ENCODE peak calls at places on chromosomes 5 and 9, in five cellular contexts. S, I, L, G and H are unnamed samples.

GRCh38 chr9:100589582-100589981 is 11.7 kb downstream of the CAVIN4 start:
- DNase-seq in I (no peak), L (no peak), G (no peak), S (no peak), H (no peak)

GRCh38 chr9:79559501-79560181 is 12.1 kb upstream of the TLE4 start:
- DNase-seq in G (no peak), I (no peak), L (peak), S (no peak), H (no peak)

GRCh38 chr9:92964981-92965758 is 17.8 kb downstream of the FGD3 start:
- DNase-seq in L (no peak), I (no peak), G (no peak), S (no peak), H (peak)

GRCh38 chr5:172833691-172834569 is at the start of gene ERGIC1:
- DNase-seq in L (peak), G (peak), S (no peak), I (peak), H (peak)

GRCh38 chr5:88929385-88929784 is 46.4 kb upstream of the MEF2C start:
- DNase-seq in G (no peak), I (no peak), S (no peak), L (no peak), H (no peak)

GRCh38 chr5:143141652-143142051 is 261.8 kb downstream of the NR3C1 start:
- DNase-seq in G (no peak), I (no peak), S (no peak), L (no peak), H (peak)

GRCh38 chr5:168364738-168365550 is 73.5 kb downstream of the WWC1 start:
- DNase-seq in G (peak), I (no peak), L (no peak), S (no peak), H (no peak)

GRCh38 chr9:127568618-127568970 is 43.5 kb upstream of the STXBP1 start:
- DNase-seq in I (no peak), S (no peak), L (no peak), G (no peak), H (no peak)

GRCh38 chr9:137087409-137087925 is 682 bp downstream of the MAN1B1 start:
- DNase-seq in L (peak), I (peak), G (no peak), S (no peak), H (no peak)

GRCh38 chr5:56783261-56783660 is 32.1 kb upstream of the MAP3K1 start:
- DNase-seq in L (no peak), S (no peak), G (no peak), I (no peak), H (no peak)

GRCh38 chr5:157265714-157266285 is at the start of gene CYFIP2:
- DNase-seq in I (peak), G (no peak), S (no peak), L (peak), H (no peak)

GRCh38 chr5:102539598-102539997 is 40.8 kb upstream of the SLCO6A1 start:
- DNase-seq in I (no peak), L (no peak), G (no peak), S (no peak), H (no peak)

GRCh38 chr5:168865973-168866372 is 286.8 kb upstream of the PANK3 start:
- DNase-seq in L (no peak), G (no peak), I (no peak), S (no peak), H (no peak)

GRCh38 chr9:70362952-70363351 is 51.5 kb downstream of the KLF9 start:
- DNase-seq in G (no peak), I (no peak), L (no peak), S (no peak), H (no peak)

GRCh38 chr5:133469252-133469651 is 143.1 kb downstream of the FSTL4 start:
- DNase-seq in G (no peak), I (no peak), L (no peak), S (no peak), H (no peak)

GRCh38 chr9:133428579-133429215 is 6.5 kb downstream of the ADAMTS13 start:
- DNase-seq in L (peak), G (peak), S (no peak), I (peak), H (no peak)

GRCh38 chr9:33297455-33297854 is 7.1 kb downstream of the NFX1 start:
- DNase-seq in S (peak), I (no peak), L (no peak), G (no peak), H (peak)

GRCh38 chr5:151063136-151063544 is 17.7 kb downstream of the TNIP1 start:
- DNase-seq in L (no peak), G (peak), I (peak), S (no peak), H (no peak)

GRCh38 chr9:112248722-112249121 is 73.6 kb upstream of the SUSD1 start:
- DNase-seq in L (no peak), I (no peak), G (no peak), S (no peak), H (no peak)

GRCh38 chr5:143495124-143495523 is 91.6 kb upstream of the NR3C1 start:
- DNase-seq in G (peak), L (no peak), S (no peak), I (no peak), H (no peak)

GRCh38 chr5:116242363-116242762 is 157.5 kb downstream of the COMMD10 start:
- DNase-seq in G (no peak), L (no peak), S (no peak), I (no peak), H (no peak)

GRCh38 chr9:131628821-131629197 is 83.5 kb downstream of the PRRT1B start:
- DNase-seq in L (no peak), S (no peak), G (no peak), I (no peak), H (no peak)

GRCh38 chr9:133472277-133472645 is 6.6 kb downstream of the SLC2A6 start:
- DNase-seq in G (no peak), I (no peak), L (no peak), S (no peak), H (no peak)

GRCh38 chr5:43396762-43397304 is 15.4 kb downstream of the CCL28 start:
- DNase-seq in S (peak), L (peak), I (no peak), G (no peak), H (no peak)

GRCh38 chr9:126419475-126419874 is 92.8 kb downstream of the MVB12B start:
- DNase-seq in S (no peak), G (no peak), I (no peak), L (no peak), H (no peak)

GRCh38 chr5:123044926-123045617 is 8.5 kb upstream of the PPIC start:
- DNase-seq in L (no peak), I (no peak), G (no peak), S (no peak), H (no peak)

GRCh38 chr9:95515272-95516113 is 1.3 kb downstream of the PTCH1 start:
- DNase-seq in L (peak), G (no peak), S (no peak), I (no peak), H (no peak)

GRCh38 chr9:3857673-3858072 is 331.9 kb upstream of the RFX3 start:
- DNase-seq in L (no peak), I (no peak), S (no peak), G (no peak), H (no peak)

GRCh38 chr9:131407717-131408195 is 13.9 kb downstream of the PRRC2B start:
- DNase-seq in G (peak), L (no peak), S (no peak), I (peak), H (peak)

GRCh38 chr5:127386557-127386956 is 96.0 kb downstream of the MEGF10 start:
- DNase-seq in S (no peak), I (no peak), G (peak), L (no peak), H (no peak)

GRCh38 chr9:120970249-120970648 is 43.7 kb upstream of the TRAF1 start:
- DNase-seq in G (peak), I (no peak), S (no peak), L (no peak), H (no peak)

DNA sequence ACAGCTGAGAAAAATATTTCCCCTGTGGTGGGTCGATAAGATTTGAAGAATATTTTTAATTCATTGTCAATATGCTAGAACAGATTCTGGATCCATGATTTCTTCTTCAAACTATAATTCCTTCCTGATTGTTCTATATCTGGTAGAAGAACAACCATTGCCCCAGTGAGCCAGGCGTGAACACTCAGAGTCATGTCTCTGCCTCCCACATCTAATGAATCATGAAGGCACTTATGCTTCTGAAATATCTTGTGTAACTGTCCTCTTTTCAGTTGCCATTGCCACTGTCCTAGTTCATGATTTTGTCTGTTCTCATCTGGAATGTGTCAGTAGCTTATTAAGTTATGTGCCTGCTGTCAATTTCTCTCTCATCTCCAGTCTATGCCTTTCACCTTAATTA is 40.0 kb downstream of the GABRG2 start:
- DNase-seq in L (no peak), I (no peak), S (no peak), G (no peak), H (no peak)
- TF ChIP-seq REST in L (no peak), I (no peak), S (no peak), G (no peak), H (no peak)

GRCh38 chr9:17134843-17135577 is at the start of gene CNTLN:
- DNase-seq in S (no peak), L (peak), G (peak), I (no peak), H (peak)
- TF ChIP-seq GABPA in S (no peak), L (no peak), G (no peak), I (no peak), H (no peak)

GRCh38 chr5:16464664-16465543 is 696 bp downstream of the ZNF622 start:
- DNase-seq in L (no peak), G (no peak), I (no peak), S (no peak), H (peak)

GRCh38 chr5:16461026-16461425 is 4.6 kb downstream of the ZNF622 start:
- DNase-seq in L (no peak), G (no peak), I (no peak), S (no peak), H (no peak)

GRCh38 chr5:16461782-16462181 is 3.8 kb downstream of the ZNF622 start:
- DNase-seq in L (no peak), S (no peak), I (no peak), G (peak), H (no peak)

GRCh38 chr5:16467363-16468219 is 2.0 kb upstream of the ZNF622 start:
- DNase-seq in L (no peak), S (peak), G (no peak), I (peak), H (no peak)

DNA sequence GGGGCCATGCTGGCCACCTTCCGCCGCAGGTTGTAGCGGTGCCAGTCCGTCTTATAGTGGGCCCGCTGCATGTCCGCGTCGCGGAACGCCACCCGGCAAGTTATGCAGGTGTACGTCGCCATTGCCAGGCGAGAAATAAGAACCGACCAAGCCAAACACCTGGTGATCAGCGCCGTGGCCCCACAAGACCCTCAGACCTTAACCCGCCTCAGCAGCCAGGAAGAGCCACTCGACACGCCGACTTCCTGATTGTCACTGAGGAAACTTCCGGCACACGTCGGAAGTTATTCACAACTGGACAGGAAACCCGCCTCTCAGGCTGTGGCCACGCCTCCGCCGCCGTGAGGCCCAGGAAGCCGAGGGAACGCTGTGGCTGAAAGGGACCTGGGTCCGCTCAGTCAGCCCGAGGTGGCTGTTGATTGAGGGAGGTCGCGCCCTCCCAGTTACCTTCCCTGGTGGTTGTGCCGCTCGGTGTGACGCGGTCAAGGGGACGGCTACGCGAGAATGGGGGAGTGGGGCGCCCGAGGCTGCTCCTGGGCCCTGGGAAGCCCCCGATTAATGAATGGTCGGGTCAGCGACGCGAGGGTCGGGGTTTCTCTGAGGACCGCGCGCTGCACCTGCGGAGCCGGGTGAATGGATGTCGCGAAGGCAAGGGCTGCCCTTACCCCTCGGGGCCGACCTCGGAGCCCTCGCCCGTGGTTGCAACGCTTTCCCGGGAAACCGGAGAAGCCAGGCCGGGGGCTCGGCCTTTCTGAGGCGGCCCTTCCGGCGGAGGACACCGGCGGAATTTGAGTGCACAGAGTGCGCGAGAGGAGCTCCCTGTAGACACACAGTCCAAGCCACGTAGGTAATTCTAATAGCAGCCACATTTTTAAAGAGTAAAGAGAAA is at the start of gene ZNF622:
- DNase-seq in L (peak), G (peak), I (peak), S (peak), H (peak)
- TF ChIP-seq REST in L (peak), G (no peak), I (peak), S (peak), H (no peak)

DNA sequence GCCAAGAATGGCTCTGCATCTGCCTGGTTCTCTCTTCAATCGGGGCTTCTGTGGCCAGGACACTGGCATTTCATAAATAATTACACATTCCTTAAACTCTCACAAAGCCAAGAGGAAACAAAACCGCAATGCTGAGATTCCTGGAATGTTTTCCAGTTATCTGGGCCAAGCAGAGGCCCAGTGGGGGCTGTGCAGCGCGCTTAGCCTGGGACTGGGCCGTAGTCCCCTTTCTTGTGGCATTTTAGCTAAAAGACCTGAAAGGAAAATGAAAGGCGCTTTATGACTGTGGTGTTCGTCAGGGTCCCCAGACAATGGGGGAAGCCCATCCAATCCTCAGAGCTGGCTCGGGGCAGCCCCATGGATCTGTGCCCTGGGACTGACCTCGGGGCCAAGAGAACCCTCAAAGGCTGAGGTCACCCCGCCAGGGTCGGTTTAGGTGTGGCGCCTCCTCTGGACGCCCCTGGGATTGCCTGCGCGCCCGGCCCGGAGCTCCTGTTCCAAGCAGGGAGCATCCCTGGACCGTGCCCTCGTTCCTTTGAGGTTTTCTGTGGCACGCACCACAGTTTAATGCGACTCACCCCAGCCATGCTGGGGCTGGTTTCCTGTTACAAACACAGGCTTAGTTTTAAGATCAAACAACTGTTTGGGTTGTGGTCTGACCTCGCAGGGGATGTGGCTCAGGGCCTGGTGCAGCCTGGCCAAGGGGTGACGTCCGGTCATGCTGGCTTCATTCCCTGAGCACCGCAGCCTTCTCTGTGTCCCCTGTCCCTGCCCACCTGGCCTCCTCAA is 51.5 kb upstream of the NKD2 start:
- DNase-seq in I (peak), S (no peak), G (peak), L (peak), H (no peak)
- TF ChIP-seq GABPA in I (no peak), S (no peak), G (no peak), L (no peak), H (no peak)

GRCh38 chr9:109906766-109907382 is 126.9 kb downstream of the PALM2AKAP2 start:
- DNase-seq in I (no peak), S (no peak), L (no peak), G (peak), H (no peak)

GRCh38 chr9:109904666-109905065 is 124.7 kb downstream of the PALM2AKAP2 start:
- DNase-seq in I (no peak), G (no peak), S (no peak), L (no peak), H (no peak)

GRCh38 chr9:109907400-109907799 is 127.4 kb downstream of the PALM2AKAP2 start:
- DNase-seq in S (no peak), I (no peak), G (no peak), L (no peak), H (no peak)

GRCh38 chr9:109903515-109904138 is 123.6 kb downstream of the PALM2AKAP2 start:
- DNase-seq in S (no peak), L (peak), I (peak), G (peak), H (peak)

GRCh38 chr9:109905472-109905871 is 125.5 kb downstream of the PALM2AKAP2 start:
- DNase-seq in G (no peak), L (no peak), S (no peak), I (no peak), H (no peak)
- TF ChIP-seq REST in G (no peak), L (no peak), S (no peak), I (no peak), H (no peak)

GRCh38 chr5:180595381-180596114 is 4.2 kb upstream of the SCGB3A1 start:
- DNase-seq in I (no peak), G (no peak), L (peak), S (no peak), H (no peak)

GRCh38 chr5:180598316-180598701 is 7.0 kb upstream of the SCGB3A1 start:
- DNase-seq in L (peak), G (no peak), I (peak), S (no peak), H (no peak)

GRCh38 chr5:180596115-180596667 is 4.9 kb upstream of the SCGB3A1 start:
- DNase-seq in G (no peak), S (no peak), L (peak), I (no peak), H (no peak)

GRCh38 chr5:180595046-180595379 is 3.7 kb upstream of the SCGB3A1 start:
- DNase-seq in S (no peak), L (no peak), I (no peak), G (no peak), H (no peak)

DNA sequence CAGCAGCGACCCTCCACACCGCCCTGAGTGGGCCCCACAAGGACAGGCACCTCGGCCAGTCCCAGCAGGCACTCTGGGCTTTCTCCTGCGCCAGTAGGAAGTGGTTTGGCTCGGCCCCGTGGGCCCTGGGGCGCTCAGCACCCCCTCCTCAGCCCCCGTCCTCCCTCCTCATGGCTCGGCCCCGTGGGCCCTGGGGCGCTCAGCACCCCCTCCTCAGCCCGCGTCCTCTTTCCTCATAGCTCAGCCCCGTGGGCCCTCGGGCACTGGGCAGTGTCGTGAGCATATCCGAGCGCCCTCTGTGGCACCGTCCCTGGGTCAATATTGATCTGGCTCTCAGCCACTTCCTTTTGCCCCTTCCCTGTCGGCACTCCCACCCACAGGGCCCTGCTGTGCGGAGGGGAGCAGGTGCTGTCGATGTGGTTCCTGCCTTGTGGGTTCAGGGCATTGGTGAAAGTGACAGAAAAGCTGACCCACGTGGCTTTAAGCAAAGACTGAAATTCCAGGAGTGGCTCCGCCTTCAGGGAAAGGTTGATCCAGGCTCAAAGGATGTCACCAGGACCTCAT is 5.5 kb upstream of the SCGB3A1 start:
- DNase-seq in I (no peak), L (peak), S (no peak), G (no peak), H (no peak)
- TF ChIP-seq GABPA in I (no peak), L (no peak), S (no peak), G (no peak), H (no peak)

GRCh38 chr5:134536876-134537275 is 11.4 kb downstream of the JADE2 start:
- DNase-seq in L (no peak), S (no peak), G (no peak), I (no peak), H (no peak)
- TF ChIP-seq REST in L (no peak), S (no peak), G (no peak), I (no peak), H (no peak)

DNA sequence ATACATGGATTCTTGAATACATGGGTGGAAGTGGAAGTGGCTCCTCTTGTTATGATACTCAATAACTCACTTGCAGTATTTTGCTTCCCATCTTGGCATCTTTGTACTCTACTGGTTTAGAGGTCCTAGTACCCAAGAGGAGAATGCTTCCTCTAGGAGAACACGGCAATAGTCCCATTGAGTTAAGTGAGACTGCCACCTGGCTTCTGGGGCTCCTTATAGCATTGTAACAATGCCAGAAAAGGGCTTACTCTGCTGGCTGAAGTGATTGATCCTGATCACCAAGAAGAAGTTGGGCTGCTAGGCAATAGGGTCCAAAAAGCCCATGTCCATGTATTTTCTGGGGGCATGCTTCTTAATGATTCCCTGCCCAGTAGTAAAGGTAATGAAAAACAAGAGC is 627.6 kb upstream of the SGCD start:
- DNase-seq in L (no peak), G (no peak), S (no peak), I (no peak), H (no peak)
- TF ChIP-seq GABPA in L (no peak), G (no peak), S (no peak), I (no peak), H (no peak)

GRCh38 chr5:107542831-107543231 is 127.9 kb downstream of the EFNA5 start:
- DNase-seq in I (no peak), L (no peak), G (peak), S (no peak), H (no peak)
- TF ChIP-seq REST in I (no peak), L (no peak), G (no peak), S (no peak), H (no peak)